ENCODE peak calls at places on chromosomes 12 and 14, in five cellular contexts. B is suprapubic skin, Y is spleen, U is body of pancreas, M is mucosa of descending colon. Q is an unnamed sample.

GRCh38 chr12:48366131-48366530 is 15.4 kb upstream of the ZNF641 start:
- DNase-seq in B (no peak), U (no peak), M (no peak), Y (no peak), Q (no peak)

GRCh38 chr12:25995906-25996305 is 37.4 kb downstream of the RASSF8 start:
- DNase-seq in B (no peak), U (no peak), Y (no peak), M (no peak), Q (no peak)

GRCh38 chr12:113467514-113468364 is 3.9 kb downstream of the LHX5 start:
- DNase-seq in Y (no peak), M (no peak), U (no peak), B (no peak), Q (no peak)

GRCh38 chr14:37036669-37037341 is 135.6 kb downstream of the SLC25A21 start:
- DNase-seq in B (no peak), Y (no peak), M (no peak), U (no peak), Q (no peak)

GRCh38 chr14:83707056-83707455 is 1822.9 kb upstream of the FLRT2 start:
- DNase-seq in M (no peak), B (no peak), U (no peak), Y (no peak), Q (no peak)

GRCh38 chr14:74949859-74950572 is 5.4 kb downstream of the PGF start:
- DNase-seq in M (no peak), B (no peak), Y (no peak), U (no peak), Q (no peak)

GRCh38 chr14:54364555-54365415 is 32.0 kb upstream of the CDKN3 start:
- DNase-seq in U (peak; percentile 31), Y (no peak), M (no peak), B (peak; percentile 75), Q (no peak)

GRCh38 chr14:84003316-84003715 is 1526.6 kb upstream of the FLRT2 start:
- DNase-seq in M (no peak), B (no peak), Y (no peak), U (no peak), Q (no peak)

GRCh38 chr12:113870890-113871289 is 95.2 kb downstream of the RBM19 start:
- DNase-seq in M (no peak), Y (no peak), B (no peak), U (no peak), Q (no peak)

GRCh38 chr14:24456980-24457379 is 14.4 kb upstream of the SDR39U1 start:
- DNase-seq in Y (no peak), M (no peak), U (no peak), B (no peak), Q (no peak)

GRCh38 chr14:35821546-35822411 is 4.4 kb upstream of the BRMS1L start:
- DNase-seq in M (no peak), B (no peak), U (peak; percentile 24), Y (no peak), Q (no peak)

GRCh38 chr14:49464885-49465284 is 121.3 kb downstream of the RPS29 start:
- DNase-seq in Y (no peak), M (no peak), B (no peak), U (no peak), Q (no peak)

GRCh38 chr12:1806301-1807106 is 13.9 kb upstream of the LRTM2 start:
- DNase-seq in U (no peak), M (peak; percentile 40), B (peak; percentile 54), Y (peak; percentile 73), Q (no peak)

GRCh38 chr14:99703381-99703780 is 19.3 kb downstream of the CYP46A1 start:
- DNase-seq in U (no peak), B (no peak), M (no peak), Y (no peak), Q (peak; percentile 32)

GRCh38 chr14:75342762-75343599 is 64.4 kb downstream of the FOS start:
- DNase-seq in U (no peak), Y (no peak), M (no peak), B (no peak), Q (no peak)

GRCh38 chr14:45819107-45819506 is 566.1 kb upstream of the MIS18BP1 start:
- DNase-seq in Y (no peak), B (no peak), M (no peak), U (no peak), Q (no peak)

GRCh38 chr12:78898416-78898815 is 33.8 kb downstream of the SYT1 start:
- DNase-seq in U (peak; percentile 69), M (no peak), B (no peak), Y (no peak), Q (no peak)

GRCh38 chr14:43872752-43873655 is 634.1 kb downstream of the FSCB start:
- DNase-seq in Y (no peak), U (no peak), B (no peak), M (no peak), Q (no peak)

GRCh38 chr12:56334490-56334793 is 642 bp upstream of the PAN2 start:
- DNase-seq in B (no peak), Y (no peak), U (no peak), M (no peak), Q (no peak)

GRCh38 chr12:55931780-55932545 is 1.0 kb downstream of the DGKA start:
- DNase-seq in Y (peak; percentile 93), M (peak; percentile 81), U (peak; percentile 62), B (peak; percentile 79), Q (no peak)

GRCh38 chr12:56151672-56152131 is 685 bp upstream of the MYL6B start:
- DNase-seq in Y (peak; percentile 88), B (no peak), M (peak; percentile 83), U (peak; percentile 69), Q (no peak)

GRCh38 chr14:95428557-95428956 is 87.9 kb downstream of the SYNE3 start:
- DNase-seq in U (no peak), B (no peak), Y (no peak), M (no peak), Q (no peak)

GRCh38 chr14:95431199-95432145 is 85.0 kb downstream of the SYNE3 start:
- DNase-seq in B (no peak), Y (no peak), U (no peak), M (no peak), Q (no peak)

GRCh38 chr14:95434161-95434560 is 82.3 kb downstream of the SYNE3 start:
- DNase-seq in B (no peak), M (no peak), U (no peak), Y (no peak), Q (no peak)

GRCh38 chr14:95433094-95433478 is 83.4 kb downstream of the SYNE3 start:
- DNase-seq in B (no peak), U (no peak), Y (no peak), M (no peak), Q (no peak)

GRCh38 chr14:95432152-95433093 is 84.0 kb downstream of the SYNE3 start:
- DNase-seq in B (no peak), U (peak; percentile 70), Y (no peak), M (no peak), Q (no peak)
- TF ChIP-seq CTCF in B (peak; percentile 61), U (peak; percentile 80), Y (no peak), M (peak; percentile 38), Q (peak; percentile 86)

GRCh38 chr14:21103710-21104447 is 3.0 kb downstream of the TMEM253 start:
- DNase-seq in Y (peak; percentile 99), B (peak; percentile 98), M (peak; percentile 97), U (peak; percentile 96), Q (peak; percentile 95)
- TF ChIP-seq CTCF in Y (peak; percentile 84), B (peak; percentile 87), M (peak; percentile 78), U (peak; percentile 96), Q (peak; percentile 80)

GRCh38 chr12:68899251-68899771 is 33.7 kb downstream of the CPM start:
- DNase-seq in M (peak; percentile 51), U (peak; percentile 88), B (no peak), Y (no peak), Q (no peak)
- TF ChIP-seq CTCF in M (peak; percentile 28), U (peak; percentile 96), B (peak; percentile 20), Y (no peak), Q (no peak)

GRCh38 chr12:81572411-81572810 is 186.7 kb downstream of the PPFIA2 start:
- DNase-seq in U (no peak), Y (no peak), B (no peak), M (no peak), Q (no peak)

GRCh38 chr12:81570234-81570633 is 188.9 kb downstream of the PPFIA2 start:
- DNase-seq in U (no peak), Y (no peak), M (no peak), B (no peak), Q (no peak)

DNA sequence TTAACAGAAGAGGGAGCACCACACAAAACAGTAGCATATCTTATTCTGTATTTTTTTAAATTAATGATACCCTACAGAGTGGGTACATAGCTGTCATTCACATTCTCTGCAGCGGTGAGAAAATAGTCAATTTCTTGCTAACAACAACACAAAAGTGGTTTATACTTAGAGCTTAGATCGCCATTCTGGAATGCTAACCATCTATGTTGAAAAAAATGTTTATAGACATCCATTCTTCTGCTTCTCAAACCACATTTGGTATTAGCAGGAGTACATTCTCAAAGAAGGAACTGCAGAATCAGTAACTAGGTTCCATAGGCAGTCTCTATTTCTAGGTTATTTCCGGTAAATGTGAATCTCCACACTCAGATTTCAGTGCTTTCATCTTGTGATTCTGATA is 185.9 kb downstream of the PPFIA2 start:
- DNase-seq in Y (no peak), B (no peak), M (no peak), U (no peak), Q (no peak)
- TF ChIP-seq CTCF in Y (no peak), B (no peak), M (no peak), U (no peak), Q (no peak)

DNA sequence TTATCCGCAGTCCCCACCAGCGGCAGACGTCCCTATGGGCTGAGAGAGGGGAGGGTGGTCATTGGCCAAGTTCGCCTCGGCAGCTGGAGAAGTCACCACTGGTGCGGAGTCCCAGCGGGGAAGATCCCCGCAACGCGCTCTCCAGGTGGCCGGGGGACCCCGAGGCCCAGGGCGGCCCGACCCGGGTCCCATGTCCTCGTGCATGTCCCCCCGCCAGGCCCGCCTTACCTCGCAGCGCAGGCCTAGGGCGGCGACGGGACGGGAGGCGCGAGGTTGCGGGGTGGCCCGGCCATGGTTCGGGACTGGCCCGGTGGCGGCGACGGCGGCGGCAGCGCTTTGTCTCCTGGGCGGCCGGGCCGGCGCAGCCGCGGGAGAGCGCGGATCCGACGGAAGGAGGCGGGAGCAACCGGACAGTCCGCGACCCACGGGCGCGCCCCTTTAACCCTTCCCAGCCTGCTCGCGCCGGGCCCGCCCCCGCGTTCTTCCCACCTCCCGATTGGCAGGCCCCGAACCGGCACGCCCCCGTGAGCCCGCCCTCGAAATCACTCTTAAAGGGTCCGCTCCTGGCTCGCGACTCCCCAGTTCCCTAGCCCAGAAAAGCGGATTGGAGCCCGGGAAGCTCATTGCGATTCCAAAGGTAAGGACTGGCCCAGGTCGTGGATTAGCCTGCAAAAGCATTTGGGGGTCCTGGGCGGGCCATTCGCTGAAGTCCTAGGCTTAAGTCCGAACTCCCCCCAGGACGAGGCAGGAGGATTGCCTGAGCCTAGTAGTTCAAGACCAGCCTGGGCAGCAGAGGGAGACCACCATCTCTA is at the start of gene PHETA1:
- DNase-seq in U (peak; percentile 95), B (peak; percentile 95), M (peak; percentile 94), Y (peak; percentile 95), Q (peak; percentile 92)
- TF ChIP-seq CTCF in U (no peak), B (no peak), M (no peak), Y (no peak), Q (peak; percentile 8)

Q was measured in type B pancreatic cell.